ENCODE peak calls at places on chromosomes 3 and 15, in five cellular contexts. One of them, this sample, is unnamed.

GRCh38 chr15:97909291-97909891 is 51.1 kb upstream of the ARRDC4 start:
- DNase-seq in fibroblast of lung: peak
- DNase-seq in GM23338: peak
- DNase-seq in MM.1S: peak
- DNase-seq in HCT116: peak
- DNase-seq in this sample: peak

GRCh38 chr3:193826126-193826795 is 233.3 kb downstream of the OPA1 start:
- DNase-seq in fibroblast of lung: peak
- DNase-seq in GM23338: no peak
- DNase-seq in MM.1S: no peak
- DNase-seq in HCT116: no peak
- DNase-seq in this sample: peak

GRCh38 chr3:177771780-177772179 is 574.5 kb upstream of the TBL1XR1 start:
- DNase-seq in fibroblast of lung: no peak
- DNase-seq in GM23338: no peak
- DNase-seq in MM.1S: no peak
- DNase-seq in HCT116: no peak
- DNase-seq in this sample: no peak

GRCh38 chr3:113211370-113212154 is at the start of gene BOC:
- DNase-seq in fibroblast of lung: peak
- DNase-seq in GM23338: peak
- DNase-seq in MM.1S: peak
- DNase-seq in HCT116: no peak
- DNase-seq in this sample: peak

GRCh38 chr3:127124135-127124534 is 68.8 kb upstream of the PRR23E start:
- DNase-seq in fibroblast of lung: peak
- DNase-seq in GM23338: peak
- DNase-seq in MM.1S: no peak
- DNase-seq in HCT116: no peak
- DNase-seq in this sample: peak

GRCh38 chr3:38829404-38829803 is 13.4 kb upstream of the SCN10A start:
- DNase-seq in fibroblast of lung: peak
- DNase-seq in GM23338: no peak
- DNase-seq in MM.1S: no peak
- DNase-seq in HCT116: no peak
- DNase-seq in this sample: peak

GRCh38 chr15:99738047-99738847 is 5.0 kb upstream of the LYSMD4 start:
- DNase-seq in fibroblast of lung: no peak
- DNase-seq in GM23338: no peak
- DNase-seq in MM.1S: no peak
- DNase-seq in HCT116: no peak
- DNase-seq in this sample: no peak

GRCh38 chr3:184327171-184327570 is 10.2 kb upstream of the FAM131A start:
- DNase-seq in fibroblast of lung: no peak
- DNase-seq in GM23338: no peak
- DNase-seq in MM.1S: no peak
- DNase-seq in HCT116: no peak
- DNase-seq in this sample: no peak

GRCh38 chr3:195388380-195388779 is 54.4 kb downstream of the ACAP2 start:
- DNase-seq in fibroblast of lung: no peak
- DNase-seq in GM23338: no peak
- DNase-seq in MM.1S: no peak
- DNase-seq in HCT116: no peak
- DNase-seq in this sample: no peak

GRCh38 chr3:157868168-157868567 is 238.1 kb downstream of the SHOX2 start:
- DNase-seq in fibroblast of lung: peak
- DNase-seq in GM23338: no peak
- DNase-seq in MM.1S: no peak
- DNase-seq in HCT116: no peak
- DNase-seq in this sample: peak

GRCh38 chr15:74847462-74847861 is 4.5 kb upstream of the ULK3 start:
- DNase-seq in fibroblast of lung: no peak
- DNase-seq in GM23338: no peak
- DNase-seq in MM.1S: no peak
- DNase-seq in HCT116: no peak
- DNase-seq in this sample: no peak

GRCh38 chr3:143644370-143645089 is 203.7 kb downstream of the SLC9A9 start:
- DNase-seq in fibroblast of lung: peak
- DNase-seq in GM23338: peak
- DNase-seq in MM.1S: peak
- DNase-seq in HCT116: peak
- DNase-seq in this sample: peak

GRCh38 chr3:182948305-182948704 is 32.0 kb downstream of the DCUN1D1 start:
- DNase-seq in fibroblast of lung: no peak
- DNase-seq in GM23338: no peak
- DNase-seq in MM.1S: no peak
- DNase-seq in HCT116: no peak
- DNase-seq in this sample: no peak

GRCh38 chr15:95499397-95499796 is 831.1 kb upstream of the NR2F2 start:
- DNase-seq in fibroblast of lung: no peak
- DNase-seq in GM23338: no peak
- DNase-seq in MM.1S: no peak
- DNase-seq in HCT116: no peak
- DNase-seq in this sample: no peak

GRCh38 chr3:14563946-14564539 is 23.9 kb upstream of the GRIP2 start:
- DNase-seq in fibroblast of lung: no peak
- DNase-seq in GM23338: no peak
- DNase-seq in MM.1S: no peak
- DNase-seq in HCT116: no peak
- DNase-seq in this sample: no peak

GRCh38 chr15:77064118-77064517 is 6.8 kb downstream of the TSPAN3 start:
- DNase-seq in fibroblast of lung: no peak
- DNase-seq in GM23338: no peak
- DNase-seq in MM.1S: no peak
- DNase-seq in HCT116: no peak
- DNase-seq in this sample: no peak
- TF ChIP-seq EZH2 in fibroblast of lung: no peak
- TF ChIP-seq EZH2 in GM23338: no peak
- TF ChIP-seq EZH2 in MM.1S: no peak
- TF ChIP-seq EZH2 in HCT116: no peak
- TF ChIP-seq EZH2 in this sample: no peak

DNA sequence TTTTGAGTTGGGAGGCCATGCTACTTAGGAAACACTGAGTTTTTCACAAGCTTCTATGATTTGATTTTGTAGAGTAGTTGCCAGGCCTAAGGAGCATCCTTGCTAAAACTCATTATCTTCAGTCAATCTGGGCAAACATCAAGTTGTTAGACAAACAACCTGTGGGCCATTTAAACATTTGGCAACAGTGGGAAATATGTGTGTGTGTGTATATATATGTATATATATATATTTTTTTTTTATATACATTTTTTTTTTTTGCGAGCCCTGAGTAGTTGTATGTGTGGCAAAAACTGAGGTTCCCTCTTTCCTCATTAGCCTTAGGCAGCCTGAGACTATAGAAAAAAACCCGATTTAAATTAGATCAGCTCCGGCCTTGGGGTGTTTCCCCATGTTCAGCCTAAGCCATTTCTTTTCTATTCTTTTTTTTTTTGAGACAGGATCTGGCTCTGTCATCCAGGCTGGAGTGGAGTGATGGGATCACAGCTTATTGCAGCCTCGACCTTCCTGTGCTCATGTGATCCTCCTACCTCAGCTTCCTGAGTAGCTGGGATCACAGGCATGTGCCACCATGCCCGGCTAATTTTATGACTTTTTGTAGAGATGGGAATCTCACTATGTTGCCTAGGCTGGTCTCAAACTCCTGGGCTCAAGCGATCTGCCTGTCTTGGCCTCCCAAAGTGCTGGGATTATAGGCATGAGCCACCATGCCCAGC is 7.9 kb upstream of the PXK start:
- DNase-seq in fibroblast of lung: no peak
- DNase-seq in GM23338: no peak
- DNase-seq in MM.1S: no peak
- DNase-seq in HCT116: no peak
- DNase-seq in this sample: no peak
- H3K27ac ChIP-seq in fibroblast of lung: no peak
- H3K27ac ChIP-seq in GM23338: peak
- H3K27ac ChIP-seq in MM.1S: no peak
- H3K27ac ChIP-seq in HCT116: no peak
- H3K27ac ChIP-seq in this sample: no peak

DNA sequence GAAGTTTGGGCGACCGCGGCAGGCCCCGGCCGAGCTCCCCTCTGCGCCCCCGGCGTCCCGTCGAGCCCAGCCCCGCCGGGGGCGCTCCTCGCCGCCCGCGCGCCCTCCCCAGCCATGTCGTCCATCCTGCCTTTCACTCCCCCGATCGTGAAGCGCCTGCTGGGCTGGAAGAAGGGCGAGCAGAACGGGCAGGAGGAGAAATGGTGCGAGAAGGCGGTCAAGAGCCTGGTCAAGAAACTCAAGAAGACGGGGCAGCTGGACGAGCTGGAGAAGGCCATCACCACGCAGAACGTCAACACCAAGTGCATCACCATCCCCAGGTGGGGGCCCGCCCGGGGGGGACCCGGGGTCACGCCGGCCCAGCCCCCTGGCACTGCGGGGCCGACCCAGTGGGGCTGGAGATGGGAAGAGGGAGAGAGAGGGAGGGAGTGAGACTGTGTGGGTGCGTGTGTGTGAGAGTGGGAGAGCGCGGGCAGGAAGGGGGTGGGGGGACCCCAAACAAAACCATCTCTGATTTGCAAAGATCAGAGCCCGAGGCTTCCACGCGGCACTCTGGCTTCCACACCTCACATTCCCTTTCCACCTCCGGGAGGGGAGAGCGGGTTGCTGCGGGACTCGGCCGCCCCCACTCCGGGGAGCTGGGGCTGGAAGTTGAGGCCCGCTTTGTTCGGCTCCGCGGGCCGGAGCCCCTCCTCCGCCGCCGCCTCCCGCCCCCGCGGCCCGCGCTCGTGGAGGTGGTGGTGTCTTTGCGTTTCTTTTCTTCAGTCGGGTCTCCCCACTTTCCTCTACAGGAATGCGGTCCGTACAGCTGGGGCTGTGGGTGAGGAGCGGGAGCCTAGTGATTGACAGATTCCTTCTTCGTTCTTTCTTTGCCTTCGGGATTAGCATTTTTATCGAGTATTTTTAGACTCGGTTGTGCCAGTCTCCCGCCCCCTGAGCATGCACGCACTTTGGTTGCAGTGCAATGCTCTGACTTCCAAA is 929 bp downstream of the SMAD3 start:
- DNase-seq in fibroblast of lung: no peak
- DNase-seq in GM23338: peak
- DNase-seq in MM.1S: no peak
- DNase-seq in HCT116: no peak
- DNase-seq in this sample: peak
- TF ChIP-seq EZH2 in fibroblast of lung: no peak
- TF ChIP-seq EZH2 in GM23338: no peak
- TF ChIP-seq EZH2 in MM.1S: no peak
- TF ChIP-seq EZH2 in HCT116: no peak
- TF ChIP-seq EZH2 in this sample: no peak

GRCh38 chr3:23762214-23763039 is 43.3 kb upstream of the UBE2E1 start:
- DNase-seq in fibroblast of lung: no peak
- DNase-seq in GM23338: no peak
- DNase-seq in MM.1S: no peak
- DNase-seq in HCT116: no peak
- DNase-seq in this sample: peak

GRCh38 chr3:23760871-23761373 is 44.8 kb upstream of the UBE2E1 start:
- DNase-seq in fibroblast of lung: no peak
- DNase-seq in GM23338: peak
- DNase-seq in MM.1S: no peak
- DNase-seq in HCT116: no peak
- DNase-seq in this sample: no peak

GRCh38 chr3:23761440-23761896 is 44.3 kb upstream of the UBE2E1 start:
- DNase-seq in fibroblast of lung: peak
- DNase-seq in GM23338: peak
- DNase-seq in MM.1S: peak
- DNase-seq in HCT116: peak
- DNase-seq in this sample: peak

GRCh38 chr3:23764407-23764806 is 41.3 kb upstream of the UBE2E1 start:
- DNase-seq in fibroblast of lung: no peak
- DNase-seq in GM23338: no peak
- DNase-seq in MM.1S: no peak
- DNase-seq in HCT116: no peak
- DNase-seq in this sample: no peak

GRCh38 chr3:23763040-23763477 is 42.7 kb upstream of the UBE2E1 start:
- DNase-seq in fibroblast of lung: peak
- DNase-seq in GM23338: no peak
- DNase-seq in MM.1S: no peak
- DNase-seq in HCT116: no peak
- DNase-seq in this sample: peak
- H3K27ac ChIP-seq in fibroblast of lung: peak
- H3K27ac ChIP-seq in GM23338: no peak
- H3K27ac ChIP-seq in MM.1S: no peak
- H3K27ac ChIP-seq in HCT116: no peak
- H3K27ac ChIP-seq in this sample: no peak

GRCh38 chr3:73107788-73108187 is 46.3 kb downstream of the EBLN2 start:
- DNase-seq in fibroblast of lung: no peak
- DNase-seq in GM23338: no peak
- DNase-seq in MM.1S: no peak
- DNase-seq in HCT116: no peak
- DNase-seq in this sample: no peak

GRCh38 chr3:73107215-73107614 is 45.8 kb downstream of the EBLN2 start:
- DNase-seq in fibroblast of lung: no peak
- DNase-seq in GM23338: no peak
- DNase-seq in MM.1S: no peak
- DNase-seq in HCT116: no peak
- DNase-seq in this sample: no peak

GRCh38 chr3:73115806-73116205 is 54.3 kb downstream of the EBLN2 start:
- DNase-seq in fibroblast of lung: no peak
- DNase-seq in GM23338: no peak
- DNase-seq in MM.1S: no peak
- DNase-seq in HCT116: no peak
- DNase-seq in this sample: no peak

GRCh38 chr3:73108750-73109149 is 47.3 kb downstream of the EBLN2 start:
- DNase-seq in fibroblast of lung: no peak
- DNase-seq in GM23338: no peak
- DNase-seq in MM.1S: no peak
- DNase-seq in HCT116: no peak
- DNase-seq in this sample: no peak

DNA sequence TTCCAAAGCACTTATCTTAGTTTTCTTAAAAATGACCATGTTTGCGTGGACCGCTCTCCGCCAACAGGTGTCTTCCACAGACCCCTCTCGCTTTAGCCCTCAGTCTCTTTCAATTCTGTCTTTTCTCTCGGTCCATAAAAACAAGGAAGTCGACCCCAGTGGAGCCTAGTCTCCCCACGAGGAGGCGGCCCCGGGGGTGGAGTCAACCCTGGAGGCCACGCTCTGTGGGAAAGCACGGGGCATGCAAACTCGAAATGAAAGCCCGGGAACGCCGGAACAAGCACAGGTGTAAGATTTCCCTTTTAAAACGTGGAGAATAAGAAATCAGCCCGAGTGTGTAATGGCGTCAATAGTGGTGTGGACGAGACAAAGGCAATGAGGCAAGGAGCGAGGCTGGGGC is 49.1 kb downstream of the EBLN2 start:
- DNase-seq in fibroblast of lung: no peak
- DNase-seq in GM23338: no peak
- DNase-seq in MM.1S: no peak
- DNase-seq in HCT116: no peak
- DNase-seq in this sample: no peak
- TF ChIP-seq EZH2 in fibroblast of lung: no peak
- TF ChIP-seq EZH2 in GM23338: no peak
- TF ChIP-seq EZH2 in MM.1S: no peak
- TF ChIP-seq EZH2 in HCT116: no peak
- TF ChIP-seq EZH2 in this sample: no peak

GRCh38 chr3:62951037-62951613 is 75.9 kb upstream of the CADPS start:
- DNase-seq in fibroblast of lung: no peak
- DNase-seq in GM23338: peak
- DNase-seq in MM.1S: no peak
- DNase-seq in HCT116: no peak
- DNase-seq in this sample: no peak
- H3K27ac ChIP-seq in fibroblast of lung: no peak
- H3K27ac ChIP-seq in GM23338: no peak
- H3K27ac ChIP-seq in MM.1S: no peak
- H3K27ac ChIP-seq in HCT116: no peak
- H3K27ac ChIP-seq in this sample: no peak

GRCh38 chr3:88321696-88322095 is 171.9 kb downstream of the C3orf38 start:
- DNase-seq in fibroblast of lung: no peak
- DNase-seq in GM23338: no peak
- DNase-seq in MM.1S: no peak
- DNase-seq in HCT116: no peak
- DNase-seq in this sample: no peak
- TF ChIP-seq EZH2 in fibroblast of lung: no peak
- TF ChIP-seq EZH2 in GM23338: no peak
- TF ChIP-seq EZH2 in MM.1S: no peak
- TF ChIP-seq EZH2 in HCT116: no peak
- TF ChIP-seq EZH2 in this sample: no peak

This sample was measured in GM23248.